ENCODE peak calls at places on chromosomes 7 and 10, in seven cellular contexts. P is WTC11; E is CD8-positive, alpha-beta T cell; Z is left ventricle myocardium inferior; F is tibial nerve; L is fibroblast of pulmonary artery; A is Calu3. U is an unnamed sample.

GRCh38 chr10:48604039-48604407 is 850 bp downstream of the ARHGAP22 start:
- DNase-seq in P (no peak), E (no peak), Z (no peak), F (no peak), L (no peak), A (no peak), U (no peak)

GRCh38 chr10:124461642-124462347 is at the start of gene LHPP:
- DNase-seq in P (peak), E (peak), Z (peak), F (peak), L (peak), A (peak), U (peak)

GRCh38 chr10:17006631-17007161 is 122.9 kb downstream of the CUBN start:
- DNase-seq in P (no peak), E (no peak), Z (no peak), F (no peak), L (peak), A (no peak), U (no peak)

GRCh38 chr10:95536894-95537542 is 24.2 kb downstream of the SORBS1 start:
- DNase-seq in P (no peak), E (no peak), Z (no peak), F (no peak), L (no peak), A (no peak), U (no peak)

GRCh38 chr10:52755297-52756062 is 17.1 kb downstream of the MBL2 start:
- DNase-seq in P (no peak), E (no peak), Z (no peak), F (peak), L (peak), A (no peak), U (no peak)

GRCh38 chr7:100584677-100585510 is 1.0 kb downstream of the LRCH4 start:
- DNase-seq in P (peak), E (no peak), Z (peak), F (no peak), L (peak), A (peak), U (no peak)

GRCh38 chr10:5629789-5630436 is 36.5 kb downstream of the ASB13 start:
- DNase-seq in P (peak), E (peak), Z (peak), F (peak), L (peak), A (peak), U (peak)

GRCh38 chr7:16416289-16417282 is 4.8 kb downstream of the CRPPA start:
- DNase-seq in P (no peak), E (no peak), Z (no peak), F (no peak), L (peak), A (no peak), U (no peak)

GRCh38 chr10:78413294-78414055 is 379.8 kb downstream of the RPS24 start:
- DNase-seq in P (no peak), E (no peak), Z (no peak), F (no peak), L (no peak), A (no peak), U (peak)

GRCh38 chr7:111919690-111920179 is 286.5 kb downstream of the DOCK4 start:
- DNase-seq in P (no peak), E (no peak), Z (no peak), F (no peak), L (no peak), A (no peak), U (no peak)

GRCh38 chr10:29329420-29329819 is 40.5 kb downstream of the LYZL1 start:
- DNase-seq in P (no peak), E (no peak), Z (no peak), F (peak), L (no peak), A (no peak), U (no peak)

GRCh38 chr10:28769147-28769604 is 91.9 kb downstream of the BAMBI start:
- DNase-seq in P (no peak), E (no peak), Z (no peak), F (no peak), L (no peak), A (no peak), U (no peak)

GRCh38 chr7:67346126-67346525 is 349.5 kb downstream of the TYW1 start:
- DNase-seq in P (no peak), E (no peak), Z (no peak), F (no peak), L (no peak), A (no peak), U (no peak)

GRCh38 chr7:69403169-69403568 is 195.1 kb upstream of the AUTS2 start:
- DNase-seq in P (peak), E (no peak), Z (no peak), F (no peak), L (no peak), A (no peak), U (no peak)

GRCh38 chr7:45347804-45348203 is 190.2 kb downstream of the RAMP3 start:
- DNase-seq in P (no peak), E (no peak), Z (no peak), F (no peak), L (no peak), A (no peak), U (no peak)

GRCh38 chr10:121851791-121852190 is 76.0 kb downstream of the ATE1 start:
- DNase-seq in P (no peak), E (no peak), Z (no peak), F (no peak), L (no peak), A (no peak), U (no peak)

GRCh38 chr10:114356786-114357588 is 47.3 kb downstream of the AFAP1L2 start:
- DNase-seq in P (no peak), E (no peak), Z (no peak), F (no peak), L (no peak), A (no peak), U (no peak)

GRCh38 chr7:113710310-113711106 is 208.3 kb downstream of the PPP1R3A start:
- DNase-seq in P (peak), E (no peak), Z (no peak), F (peak), L (peak), A (peak), U (no peak)

GRCh38 chr10:56561336-56561735 is 200.3 kb upstream of the ZWINT start:
- DNase-seq in P (no peak), E (no peak), Z (no peak), F (no peak), L (no peak), A (no peak), U (no peak)

GRCh38 chr7:13457790-13458189 is 531.7 kb downstream of the ETV1 start:
- DNase-seq in P (no peak), E (no peak), Z (no peak), F (no peak), L (no peak), A (no peak), U (no peak)

GRCh38 chr10:71985542-71986250 is 21.5 kb downstream of the CHST3 start:
- DNase-seq in P (no peak), E (no peak), Z (no peak), F (peak), L (peak), A (no peak), U (no peak)

GRCh38 chr10:1126461-1126860 is 70.3 kb downstream of the WDR37 start:
- DNase-seq in P (no peak), E (no peak), Z (no peak), F (no peak), L (no peak), A (no peak), U (no peak)

GRCh38 chr7:5767066-5767465 is 14.4 kb downstream of the RNF216 start:
- DNase-seq in P (no peak), E (no peak), Z (no peak), F (no peak), L (no peak), A (no peak), U (no peak)

GRCh38 chr7:112743811-112744210 is 46.4 kb downstream of the TMEM168 start:
- DNase-seq in P (no peak), E (no peak), Z (no peak), F (no peak), L (no peak), A (no peak), U (no peak)

GRCh38 chr7:27916372-27916771 is 176.4 kb downstream of the TAX1BP1 start:
- DNase-seq in P (no peak), E (no peak), Z (no peak), F (no peak), L (no peak), A (peak), U (no peak)

GRCh38 chr7:8232999-8233847 is 28.7 kb downstream of the ICA1 start:
- DNase-seq in P (no peak), E (no peak), Z (no peak), F (no peak), L (no peak), A (no peak), U (no peak)

GRCh38 chr7:134755422-134756022 is 23.9 kb upstream of the CALD1 start:
- DNase-seq in P (no peak), E (peak), Z (no peak), F (peak), L (peak), A (peak), U (no peak)

GRCh38 chr10:30502266-30503058 is 68.5 kb downstream of the MAP3K8 start:
- DNase-seq in P (no peak), E (peak), Z (no peak), F (peak), L (peak), A (no peak), U (no peak)

GRCh38 chr7:8480466-8480865 is 47.1 kb downstream of the NXPH1 start:
- DNase-seq in P (no peak), E (no peak), Z (no peak), F (no peak), L (no peak), A (peak), U (no peak)

GRCh38 chr7:151838861-151839381 is 38.0 kb downstream of the PRKAG2 start:
- DNase-seq in P (no peak), E (peak), Z (peak), F (no peak), L (no peak), A (no peak), U (peak)

GRCh38 chr10:15166325-15166724 is 2.2 kb downstream of the NMT2 start:
- DNase-seq in P (no peak), E (no peak), Z (no peak), F (no peak), L (no peak), A (no peak), U (no peak)

GRCh38 chr7:23467731-23468720 is 2.3 kb downstream of the IGF2BP3 start:
- DNase-seq in P (peak), E (no peak), Z (no peak), F (no peak), L (peak), A (peak), U (no peak)

GRCh38 chr10:74736029-74736428 is 90.4 kb upstream of the KAT6B start:
- DNase-seq in P (no peak), E (no peak), Z (no peak), F (no peak), L (no peak), A (no peak), U (no peak)

GRCh38 chr10:74738985-74739567 is 87.3 kb upstream of the KAT6B start:
- DNase-seq in P (no peak), E (peak), Z (no peak), F (no peak), L (peak), A (no peak), U (no peak)

GRCh38 chr10:74738543-74738942 is 87.9 kb upstream of the KAT6B start:
- DNase-seq in P (no peak), E (no peak), Z (no peak), F (no peak), L (peak), A (no peak), U (no peak)

GRCh38 chr10:74733612-74734011 is 92.8 kb upstream of the KAT6B start:
- DNase-seq in P (no peak), E (no peak), Z (no peak), F (no peak), L (no peak), A (no peak), U (no peak)

DNA sequence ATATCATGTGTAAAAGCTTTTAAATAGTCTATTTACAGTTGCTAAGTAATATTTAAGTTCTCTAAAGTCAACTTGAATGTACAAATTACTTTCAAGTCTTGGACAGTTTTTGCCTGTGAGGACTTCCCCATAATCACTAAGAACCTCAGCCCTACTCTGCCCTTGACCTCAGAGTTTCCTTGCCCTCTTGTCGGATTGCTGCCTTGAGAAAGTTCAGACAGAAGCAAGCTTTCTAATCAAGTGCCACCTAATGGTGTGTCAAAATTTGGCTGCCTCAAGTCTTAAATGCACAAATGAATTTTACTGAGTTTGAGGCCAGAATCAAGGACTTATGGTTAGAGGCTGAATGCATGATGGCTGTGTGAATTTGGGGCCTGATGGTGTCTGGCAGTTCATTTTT is 88.3 kb upstream of the KAT6B start:
- DNase-seq in P (no peak), E (no peak), Z (no peak), F (no peak), L (peak), A (no peak), U (no peak)
- TF ChIP-seq CTCF in P (no peak), E (no peak), Z (no peak), F (no peak), L (no peak), A (no peak), U (no peak)

GRCh38 chr7:1812693-1813393 is 142.8 kb downstream of the ELFN1 start:
- DNase-seq in P (peak), E (no peak), Z (no peak), F (no peak), L (no peak), A (no peak), U (no peak)
- TF ChIP-seq CTCF in P (no peak), E (no peak), Z (peak), F (no peak), L (peak), A (no peak), U (peak)

DNA sequence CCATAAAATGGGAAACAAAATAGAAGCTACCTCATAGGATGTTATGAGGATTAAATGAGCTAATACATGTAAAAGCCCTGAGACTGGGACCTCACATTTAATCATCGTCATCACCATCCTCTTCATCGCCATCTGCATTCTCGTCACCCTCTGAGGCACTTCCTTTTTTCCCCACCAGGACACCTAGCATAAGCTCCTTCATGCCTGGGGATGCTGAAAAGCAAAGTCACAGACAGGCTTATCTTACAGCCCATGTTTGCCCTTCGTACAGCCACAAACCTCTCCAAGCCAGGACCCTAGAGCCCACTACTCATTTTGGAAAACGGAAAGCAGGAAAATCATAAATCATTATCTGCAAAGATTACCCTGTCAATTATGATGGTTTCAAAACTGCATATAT is 249.6 kb downstream of the GPAM start:
- DNase-seq in P (no peak), E (no peak), Z (no peak), F (no peak), L (no peak), A (no peak), U (no peak)
- TF ChIP-seq CTCF in P (no peak), E (no peak), Z (no peak), F (no peak), L (no peak), A (no peak), U (no peak)

DNA sequence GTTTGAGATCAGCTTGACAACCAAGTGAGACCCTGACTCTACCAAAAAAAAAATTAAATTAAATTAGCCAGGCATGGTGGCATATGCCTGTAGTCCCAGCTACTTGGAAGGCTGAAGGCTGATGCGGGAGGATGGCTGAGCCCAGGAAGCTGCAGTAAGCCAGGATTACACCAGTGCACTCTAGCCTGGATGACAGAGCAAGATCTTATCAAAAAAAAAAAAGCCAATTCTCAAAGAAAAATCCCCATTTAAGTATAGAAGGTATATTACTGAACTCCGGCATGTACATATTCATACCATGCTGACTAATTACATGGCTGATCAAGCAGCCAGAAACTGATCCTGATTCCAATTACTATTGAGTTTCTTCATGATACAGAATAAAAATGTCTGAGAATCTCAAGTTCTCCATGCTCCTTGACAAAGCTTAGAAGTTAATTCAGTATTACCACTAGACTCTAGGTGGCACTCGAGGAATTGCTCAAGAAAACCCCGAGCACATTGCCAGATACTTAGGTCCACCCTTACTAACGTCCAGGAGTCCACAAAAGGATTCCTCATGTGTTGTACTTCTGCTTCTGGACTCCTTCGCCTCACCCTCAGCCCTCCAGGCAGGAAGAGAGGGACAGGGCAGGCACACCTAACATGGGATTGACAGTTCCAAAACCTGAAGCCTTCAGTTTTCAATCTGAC is 148.9 kb downstream of the PARD3 start:
- DNase-seq in P (no peak), E (no peak), Z (no peak), F (peak), L (peak), A (peak), U (no peak)
- TF ChIP-seq CTCF in P (no peak), E (no peak), Z (peak), F (peak), L (peak), A (no peak), U (no peak)

GRCh38 chr10:91220954-91221696 is 662 bp downstream of the PCGF5 start:
- DNase-seq in P (peak), E (peak), Z (no peak), F (peak), L (no peak), A (no peak), U (peak)
- TF ChIP-seq CTCF in P (no peak), E (no peak), Z (no peak), F (no peak), L (no peak), A (no peak), U (peak)

DNA sequence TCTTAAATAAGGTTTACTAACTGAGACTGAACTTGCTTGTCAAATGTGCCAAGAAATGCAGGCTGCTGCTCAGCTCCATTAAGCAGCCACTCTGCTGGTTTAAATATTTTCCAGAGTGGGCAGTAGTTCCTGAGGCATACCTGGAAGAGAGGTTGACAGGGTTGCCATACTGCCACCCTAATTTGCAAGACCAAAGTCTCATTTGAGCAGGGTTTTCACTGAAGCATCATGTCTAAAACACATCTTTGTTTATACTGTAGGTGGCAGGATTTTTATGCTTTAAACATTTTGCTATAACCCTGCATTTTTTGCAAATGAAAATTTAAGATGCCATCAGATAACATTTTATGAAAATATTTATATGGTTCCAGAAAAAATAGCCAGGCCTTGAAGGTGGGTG is 618.0 kb upstream of the LRRTM3 start:
- DNase-seq in P (no peak), E (no peak), Z (no peak), F (no peak), L (no peak), A (no peak), U (no peak)
- TF ChIP-seq CTCF in P (no peak), E (no peak), Z (peak), F (no peak), L (no peak), A (no peak), U (no peak)

GRCh38 chr10:12800302-12800701 is 201.2 kb downstream of the CCDC3 start:
- DNase-seq in P (no peak), E (no peak), Z (no peak), F (no peak), L (no peak), A (no peak), U (no peak)
- TF ChIP-seq CTCF in P (no peak), E (no peak), Z (no peak), F (no peak), L (no peak), A (no peak), U (no peak)

U was measured in CD14-positive monocyte.